ENCODE peak calls at places on chromosomes 11 and 22, in six cellular contexts. W is Peyer's patch, P is AG04449, A is Caco-2, Y is astrocyte of the cerebellum, J is neural crest cell. F is an unnamed sample.
A peak's percentile ranks its signal among the peaks of the same experiment; 100 is the strongest.

GRCh38 chr11:95067042-95067827 is 516 bp downstream of the SRSF8 start:
- DNase-seq in J (peak; percentile 73), P (no peak), W (peak; percentile 89), A (peak; percentile 95), Y (peak; percentile 33), F (no peak)

GRCh38 chr11:34339149-34340064 is 18.4 kb downstream of the ABTB2 start:
- DNase-seq in A (peak; percentile 35), W (no peak), J (no peak), Y (no peak), P (no peak), F (no peak)

GRCh38 chr22:44538071-44538470 is 40.0 kb upstream of the RTL6 start:
- DNase-seq in W (no peak), J (no peak), P (no peak), Y (no peak), A (no peak), F (no peak)

GRCh38 chr11:86152006-86152862 is 83.3 kb upstream of the PICALM start:
- DNase-seq in Y (no peak), A (no peak), W (no peak), J (no peak), P (no peak), F (peak; percentile 67)

GRCh38 chr22:50209893-50210292 is 9.1 kb downstream of the SELENOO start:
- DNase-seq in A (peak; percentile 67), Y (peak; percentile 45), W (peak; percentile 72), P (no peak), J (peak; percentile 71), F (no peak)

GRCh38 chr11:73195191-73196007 is 22.7 kb upstream of the P2RY2 start:
- DNase-seq in Y (no peak), J (no peak), P (no peak), W (peak; percentile 72), A (peak; percentile 77), F (no peak)

GRCh38 chr11:4065086-4065485 is 29.5 kb upstream of the RRM1 start:
- DNase-seq in J (no peak), P (no peak), Y (no peak), A (no peak), W (no peak), F (no peak)

GRCh38 chr11:112744041-112744440 is 217.2 kb upstream of the NCAM1 start:
- DNase-seq in A (no peak), Y (no peak), P (no peak), W (no peak), J (no peak), F (no peak)

GRCh38 chr11:64356498-64357411 is 2.2 kb upstream of the RPS6KA4 start:
- DNase-seq in P (no peak), W (no peak), A (peak; percentile 77), J (peak; percentile 65), Y (no peak), F (no peak)

GRCh38 chr11:72439455-72439854 is 5.1 kb upstream of the CLPB start:
- DNase-seq in J (no peak), Y (peak; percentile 11), W (no peak), P (no peak), A (no peak), F (no peak)

GRCh38 chr11:48150213-48150612 is 66.4 kb upstream of the OR4B1 start:
- DNase-seq in A (no peak), P (no peak), Y (no peak), W (no peak), J (no peak), F (peak; percentile 35)

GRCh38 chr22:30948930-30949342 is 19.6 kb downstream of the MORC2 start:
- DNase-seq in W (no peak), A (no peak), J (no peak), Y (no peak), P (peak; percentile 28), F (no peak)

GRCh38 chr11:20457001-20457768 is 69.7 kb downstream of the PRMT3 start:
- DNase-seq in A (no peak), Y (no peak), J (no peak), P (no peak), W (no peak), F (no peak)

GRCh38 chr11:26229270-26229669 is 102.7 kb upstream of the ANO3 start:
- DNase-seq in A (no peak), P (peak; percentile 44), Y (peak; percentile 57), J (no peak), W (no peak), F (no peak)

GRCh38 chr11:1757861-1758610 is 5.7 kb downstream of the CTSD start:
- DNase-seq in W (no peak), A (no peak), Y (no peak), J (no peak), P (no peak), F (no peak)

GRCh38 chr11:122724520-122724919 is 69.0 kb downstream of the UBASH3B start:
- DNase-seq in Y (no peak), J (no peak), A (no peak), P (no peak), W (no peak), F (no peak)

GRCh38 chr11:45671246-45672171 is 6.1 kb upstream of the CHST1 start:
- DNase-seq in W (peak; percentile 27), A (no peak), P (no peak), J (no peak), Y (no peak), F (no peak)

GRCh38 chr11:92098172-92098571 is 126.4 kb upstream of the FAT3 start:
- DNase-seq in Y (no peak), J (no peak), P (no peak), A (no peak), W (no peak), F (no peak)

GRCh38 chr22:20497426-20497825 is 1.8 kb upstream of the KLHL22 start:
- DNase-seq in Y (no peak), W (no peak), J (no peak), A (no peak), P (no peak), F (no peak)

GRCh38 chr22:28341001-28341400 is 338.6 kb downstream of the TTC28 start:
- DNase-seq in Y (peak; percentile 18), P (no peak), W (no peak), J (no peak), A (no peak), F (no peak)

GRCh38 chr11:114077482-114078305 is 18.2 kb downstream of the ZBTB16 start:
- DNase-seq in J (no peak), W (no peak), Y (no peak), P (no peak), A (peak; percentile 77), F (no peak)

GRCh38 chr11:102761646-102762238 is 18.7 kb downstream of the MMP10 start:
- DNase-seq in J (no peak), W (no peak), A (peak; percentile 58), P (peak; percentile 46), Y (no peak), F (peak; percentile 14)

GRCh38 chr22:23395476-23396361 is 184.4 kb downstream of the IGLL1 start:
- DNase-seq in Y (no peak), A (no peak), W (peak; percentile 39), J (no peak), P (no peak), F (no peak)

GRCh38 chr11:101835465-101836063 is 79.2 kb upstream of the CEP126 start:
- DNase-seq in Y (no peak), W (no peak), P (no peak), J (no peak), A (no peak), F (no peak)

GRCh38 chr11:1199689-1200610 is 22.9 kb upstream of the MUC5B start:
- DNase-seq in W (peak; percentile 46), A (no peak), Y (no peak), P (no peak), J (no peak), F (no peak)

GRCh38 chr11:96021901-96022650 is 98.2 kb upstream of the MTMR2 start:
- DNase-seq in W (no peak), P (no peak), Y (no peak), A (no peak), J (no peak), F (no peak)

GRCh38 chr11:11521306-11522002 is 100.4 kb downstream of the GALNT18 start:
- DNase-seq in P (no peak), W (no peak), Y (no peak), J (no peak), A (no peak), F (no peak)

GRCh38 chr11:13215157-13215556 is 62.4 kb upstream of the BMAL1 start:
- DNase-seq in P (peak; percentile 34), W (no peak), Y (no peak), A (no peak), J (no peak), F (peak; percentile 72)

GRCh38 chr22:50143096-50143495 is 27.4 kb upstream of the PANX2 start:
- DNase-seq in A (no peak), Y (no peak), J (no peak), W (no peak), P (no peak), F (no peak)

GRCh38 chr11:60852639-60853468 is 2.9 kb downstream of the PTGDR2 start:
- DNase-seq in J (no peak), Y (no peak), A (no peak), P (no peak), W (no peak), F (no peak)

GRCh38 chr11:1295591-1295990 is 13.8 kb downstream of the TOLLIP start:
- DNase-seq in Y (no peak), P (no peak), W (no peak), J (no peak), A (no peak), F (no peak)

GRCh38 chr11:119827113-119827512 is 98.1 kb upstream of the NECTIN1 start:
- DNase-seq in J (no peak), W (no peak), A (no peak), Y (no peak), P (no peak), F (no peak)
- TF ChIP-seq CTCF in J (no peak), W (no peak), A (no peak), Y (no peak), P (no peak), F (no peak)

GRCh38 chr11:67440229-67441081 is 2.8 kb downstream of the CORO1B start:
- DNase-seq in W (no peak), P (no peak), A (no peak), J (no peak), Y (no peak), F (no peak)

GRCh38 chr11:67441731-67442401 is 1.4 kb downstream of the CORO1B start:
- DNase-seq in A (no peak), W (no peak), J (no peak), P (no peak), Y (no peak), F (no peak)

GRCh38 chr11:67441082-67441683 is 2.1 kb downstream of the CORO1B start:
- DNase-seq in W (no peak), P (no peak), Y (no peak), A (no peak), J (no peak), F (no peak)

GRCh38 chr11:67438121-67438902 is 830 bp upstream of the PTPRCAP start:
- DNase-seq in J (no peak), Y (no peak), W (no peak), P (no peak), A (no peak), F (no peak)

GRCh38 chr11:67439321-67440228 is 2.1 kb upstream of the PTPRCAP start:
- DNase-seq in Y (no peak), A (peak; percentile 68), W (no peak), J (no peak), P (no peak), F (no peak)
- TF ChIP-seq CTCF in Y (peak; percentile 12), A (peak; percentile 38), W (peak; percentile 22), J (no peak), P (peak; percentile 38), F (peak; percentile 29)

GRCh38 chr11:79062814-79063762 is 377.7 kb downstream of the TENM4 start:
- DNase-seq in J (peak; percentile 38), P (no peak), W (no peak), A (peak; percentile 63), Y (no peak), F (no peak)
- TF ChIP-seq CTCF in J (peak; percentile 58), P (peak; percentile 60), W (no peak), A (peak; percentile 72), Y (peak; percentile 39), F (peak; percentile 68)

GRCh38 chr11:21988477-21988876 is 204.4 kb upstream of the ANO5 start:
- DNase-seq in W (no peak), Y (no peak), A (no peak), P (no peak), J (no peak), F (no peak)
- TF ChIP-seq CTCF in W (no peak), Y (no peak), A (no peak), P (no peak), J (no peak), F (no peak)

F was measured in kidney epithelial cell.